ENCODE peak calls at places on chromosomes 7 and 10, in ten cellular contexts. E is HFFc6, W is H9, T is GM10248, X is cardiac muscle cell, O is ovary, I is body of pancreas, S is thoracic aorta, Q is neural progenitor cell, R is nephron progenitor cell. B is an unnamed sample.

GRCh38 chr7:2299131-2299829 is 15.0 kb downstream of the SNX8 start:
- DNase-seq in R (no peak), X (no peak), E (peak), S (peak), I (peak), O (no peak), Q (no peak), T (peak), W (no peak), B (no peak)

GRCh38 chr7:10888861-10889260 is 84.8 kb upstream of the PHF14 start:
- DNase-seq in Q (no peak), I (no peak), S (no peak), W (no peak), R (no peak), E (no peak), X (no peak), T (peak), O (no peak), B (no peak)

GRCh38 chr7:3510101-3511020 is 209.3 kb downstream of the SDK1 start:
- DNase-seq in X (no peak), W (no peak), E (no peak), R (no peak), O (no peak), I (no peak), Q (no peak), T (no peak), S (no peak), B (no peak)

GRCh38 chr10:90111671-90112070 is 410.3 kb downstream of the KIF20B start:
- DNase-seq in R (no peak), E (no peak), S (no peak), Q (no peak), X (no peak), T (no peak), O (no peak), I (no peak), W (no peak), B (no peak)

GRCh38 chr10:133422821-133423771 is 1.3 kb downstream of the SPRN start:
- DNase-seq in I (no peak), R (peak), T (no peak), E (no peak), W (peak), Q (peak), X (peak), S (no peak), O (peak), B (no peak)

GRCh38 chr7:47198159-47198558 is 383.8 kb downstream of the TNS3 start:
- DNase-seq in Q (no peak), X (no peak), E (no peak), O (no peak), I (no peak), W (no peak), T (no peak), R (no peak), S (no peak), B (no peak)

GRCh38 chr10:90930971-90931841 is 10.3 kb upstream of the ANKRD1 start:
- DNase-seq in X (peak), E (peak), S (no peak), I (peak), R (peak), O (no peak), W (peak), Q (peak), T (no peak), B (no peak)

GRCh38 chr7:127594490-127594889 is 954 bp downstream of the FSCN3 start:
- DNase-seq in R (no peak), I (peak), X (no peak), W (no peak), T (no peak), O (no peak), E (no peak), Q (no peak), S (no peak), B (no peak)

DNA sequence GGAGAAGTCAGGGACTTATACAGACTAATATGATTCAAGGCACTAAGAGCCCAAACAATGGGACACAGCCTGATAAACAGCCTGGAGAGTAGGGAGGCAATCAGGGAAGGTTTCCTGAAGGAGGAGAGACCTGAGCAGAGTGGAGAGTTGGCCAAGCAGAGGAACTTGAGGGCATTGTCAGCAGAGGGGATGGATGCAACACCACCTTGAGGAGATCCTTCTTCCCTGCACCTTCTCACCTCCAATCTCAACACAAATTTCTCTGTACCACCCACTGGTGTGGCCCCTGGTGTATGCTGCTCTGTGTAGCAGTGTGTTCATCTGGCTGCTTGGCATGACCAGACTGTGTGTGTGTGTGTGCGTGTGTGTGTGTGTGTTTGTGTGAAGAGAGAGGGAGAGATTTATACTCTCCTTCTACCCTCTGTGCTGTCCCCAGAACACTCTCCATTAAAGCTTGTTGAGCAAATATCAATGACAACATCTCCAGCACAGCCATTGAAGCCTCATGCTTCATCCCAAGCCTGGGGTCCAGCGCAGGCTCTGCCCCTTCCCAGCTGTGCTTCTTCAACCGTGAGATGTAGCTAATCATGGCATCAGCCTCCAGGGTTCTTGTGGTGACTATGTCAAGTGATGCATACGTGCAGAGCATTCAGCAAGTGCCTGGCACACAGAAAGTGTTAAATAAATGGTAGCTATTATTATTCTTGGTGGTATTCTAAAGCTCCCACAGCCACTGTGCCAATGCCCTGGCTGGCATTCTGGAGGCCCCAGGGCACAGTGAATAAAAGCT is 146.3 kb downstream of the WDR11 start:
- DNase-seq in W (no peak), S (no peak), O (no peak), I (no peak), T (no peak), R (no peak), X (no peak), E (no peak), Q (peak), B (no peak)
- TF ChIP-seq CTCF in W (peak), S (no peak), O (no peak), I (no peak), T (no peak), R (no peak), X (no peak), E (no peak), Q (no peak), B (no peak)

GRCh38 chr7:129612112-129613015 is 844 bp downstream of the NRF1 start:
- DNase-seq in X (peak), E (peak), S (peak), R (no peak), I (peak), Q (peak), O (peak), T (no peak), W (no peak), B (peak)
- TF ChIP-seq CTCF in X (peak), E (peak), S (peak), R (peak), I (peak), Q (peak), O (peak), T (peak), W (peak), B (no peak)

GRCh38 chr10:74082319-74082718 is 68.3 kb downstream of the AP3M1 start:
- DNase-seq in T (no peak), E (no peak), S (no peak), I (no peak), Q (no peak), O (no peak), X (no peak), R (no peak), W (no peak), B (no peak)

GRCh38 chr10:74079914-74080590 is 70.6 kb downstream of the AP3M1 start:
- DNase-seq in X (no peak), T (no peak), I (no peak), R (no peak), E (no peak), O (no peak), Q (no peak), W (no peak), S (no peak), B (no peak)

GRCh38 chr10:74081192-74081803 is 69.3 kb downstream of the AP3M1 start:
- DNase-seq in E (peak), S (no peak), W (peak), R (peak), T (peak), O (no peak), I (peak), Q (peak), X (peak), B (no peak)

GRCh38 chr10:74083304-74083703 is 67.3 kb downstream of the AP3M1 start:
- DNase-seq in S (no peak), T (no peak), W (no peak), I (no peak), O (no peak), Q (no peak), E (no peak), X (no peak), R (no peak), B (no peak)

GRCh38 chr10:74081918-74082317 is 68.7 kb downstream of the AP3M1 start:
- DNase-seq in W (no peak), E (no peak), I (no peak), O (no peak), Q (no peak), X (no peak), R (no peak), S (no peak), T (no peak), B (no peak)
- TF ChIP-seq CTCF in W (no peak), E (no peak), I (no peak), O (no peak), Q (no peak), X (no peak), R (no peak), S (no peak), T (no peak), B (no peak)

GRCh38 chr10:95214369-95214768 is 20.3 kb downstream of the ACSM6 start:
- DNase-seq in S (no peak), Q (no peak), T (no peak), O (no peak), R (no peak), E (no peak), I (no peak), X (no peak), W (no peak), B (no peak)

GRCh38 chr10:95214793-95215192 is 20.8 kb downstream of the ACSM6 start:
- DNase-seq in O (no peak), T (no peak), S (no peak), R (no peak), I (no peak), Q (no peak), X (no peak), E (peak), W (no peak), B (no peak)

GRCh38 chr10:95211606-95212279 is 17.7 kb downstream of the ACSM6 start:
- DNase-seq in W (no peak), S (no peak), T (no peak), O (no peak), Q (no peak), E (no peak), R (no peak), X (no peak), I (no peak), B (no peak)

GRCh38 chr10:95209509-95210127 is 15.6 kb downstream of the ACSM6 start:
- DNase-seq in T (no peak), E (no peak), S (no peak), W (no peak), Q (no peak), I (no peak), R (no peak), X (no peak), O (no peak), B (no peak)

DNA sequence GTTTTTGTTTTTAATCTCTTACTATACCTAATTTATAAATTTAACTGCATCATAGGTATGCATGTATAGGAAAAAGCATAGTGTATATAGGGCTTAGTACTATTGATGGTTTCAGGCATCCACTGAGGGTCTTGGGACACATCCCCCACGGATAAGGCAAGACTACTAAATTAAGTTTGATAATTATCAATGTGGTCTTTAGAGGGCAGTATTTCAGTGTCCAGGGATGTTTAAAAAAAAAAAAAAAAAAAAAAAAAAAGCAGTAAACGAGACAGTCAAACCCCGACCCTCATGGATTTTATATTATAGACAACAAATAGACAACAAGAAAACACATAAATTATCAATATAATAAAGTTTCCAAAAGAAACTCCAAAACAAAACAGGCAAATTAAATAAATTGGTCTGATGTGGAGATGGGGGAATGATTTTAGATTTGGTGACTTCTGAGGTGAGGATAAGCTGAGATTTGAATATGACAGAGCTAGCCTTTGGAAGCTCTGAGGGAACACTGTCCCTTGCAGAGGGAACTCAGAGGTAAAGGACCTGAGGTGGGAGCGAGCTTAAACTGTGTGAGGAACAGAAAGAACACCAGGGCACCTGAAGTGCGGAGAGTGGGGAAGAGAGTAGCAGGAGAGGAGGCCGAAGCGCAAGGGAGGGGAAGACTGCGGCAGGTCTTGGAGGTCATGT is 14.8 kb downstream of the ACSM6 start:
- DNase-seq in T (no peak), X (peak), R (no peak), I (no peak), S (no peak), Q (no peak), O (no peak), E (no peak), W (peak), B (no peak)
- TF ChIP-seq CTCF in T (no peak), X (peak), R (peak), I (peak), S (peak), Q (peak), O (no peak), E (peak), W (peak), B (no peak)

DNA sequence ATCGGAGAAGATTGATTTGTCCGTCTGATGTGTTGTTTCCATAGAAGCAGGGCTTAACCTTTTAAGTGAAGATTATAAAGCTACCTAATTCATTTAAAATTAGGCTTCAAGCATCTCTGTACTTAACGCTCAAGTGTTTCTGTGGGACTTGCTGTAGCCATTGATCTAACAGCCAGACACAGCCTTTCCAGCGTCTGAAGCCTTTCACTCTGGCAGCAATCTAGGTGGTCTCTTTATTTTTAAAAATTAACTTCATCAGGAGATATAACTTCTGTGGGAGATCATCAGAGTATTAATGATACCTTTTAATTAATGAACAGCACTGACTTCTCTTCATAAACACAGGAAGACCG is 88.1 kb downstream of the BEND7 start:
- DNase-seq in S (no peak), R (no peak), T (no peak), W (no peak), O (no peak), Q (no peak), X (no peak), E (no peak), I (no peak), B (no peak)
- TF ChIP-seq CTCF in S (no peak), R (peak), T (no peak), W (no peak), O (no peak), Q (no peak), X (no peak), E (peak), I (no peak), B (no peak)

DNA sequence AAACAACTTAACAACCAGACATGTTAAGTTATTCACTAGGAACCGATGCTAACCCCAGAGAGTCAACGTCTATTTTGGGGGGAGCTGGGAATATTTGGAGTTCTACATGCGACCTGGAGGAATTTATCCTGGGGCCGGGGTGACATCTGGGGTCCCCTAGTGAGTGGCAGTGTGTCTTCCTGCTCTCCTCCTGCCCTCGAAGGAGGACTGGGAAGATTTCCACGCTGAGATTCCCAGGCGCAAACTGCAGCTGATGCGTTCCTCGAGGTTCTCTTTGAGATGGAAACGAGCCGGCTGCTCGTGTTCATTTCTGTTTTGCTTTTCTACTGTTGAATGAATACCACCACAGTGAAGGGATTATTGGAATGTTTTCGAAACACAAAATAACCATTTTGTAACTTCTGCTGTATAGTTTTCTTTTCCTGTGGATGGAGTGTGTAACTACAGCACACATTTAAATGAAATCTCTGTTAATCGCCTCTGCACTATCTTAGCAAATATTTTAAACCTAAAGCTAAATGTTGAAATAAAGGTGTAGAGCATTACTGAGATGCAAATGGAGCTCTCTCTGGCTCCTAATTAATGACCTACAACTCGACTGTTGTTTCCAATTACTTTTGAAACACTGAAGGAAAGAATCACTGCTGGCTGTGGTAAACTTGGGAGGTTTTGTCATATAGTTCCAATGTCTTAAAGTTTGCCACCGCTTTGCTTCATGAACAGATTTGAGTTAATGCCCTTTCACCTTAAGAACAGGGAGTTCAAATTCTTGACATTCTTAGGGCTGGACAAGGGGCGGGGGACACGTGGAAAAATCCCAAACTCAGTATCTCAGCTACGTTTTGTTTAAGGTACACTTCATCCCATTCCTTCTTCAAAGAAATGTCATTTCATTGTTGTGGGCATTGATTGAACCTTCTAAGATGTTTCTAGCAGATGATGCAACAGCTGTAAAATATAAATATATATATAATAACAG is 21.1 kb downstream of the GATA3 start:
- DNase-seq in T (no peak), E (no peak), X (no peak), W (no peak), S (no peak), Q (peak), I (no peak), O (no peak), R (no peak), B (no peak)
- TF ChIP-seq CTCF in T (no peak), E (peak), X (no peak), W (no peak), S (no peak), Q (no peak), I (no peak), O (no peak), R (no peak), B (no peak)

DNA sequence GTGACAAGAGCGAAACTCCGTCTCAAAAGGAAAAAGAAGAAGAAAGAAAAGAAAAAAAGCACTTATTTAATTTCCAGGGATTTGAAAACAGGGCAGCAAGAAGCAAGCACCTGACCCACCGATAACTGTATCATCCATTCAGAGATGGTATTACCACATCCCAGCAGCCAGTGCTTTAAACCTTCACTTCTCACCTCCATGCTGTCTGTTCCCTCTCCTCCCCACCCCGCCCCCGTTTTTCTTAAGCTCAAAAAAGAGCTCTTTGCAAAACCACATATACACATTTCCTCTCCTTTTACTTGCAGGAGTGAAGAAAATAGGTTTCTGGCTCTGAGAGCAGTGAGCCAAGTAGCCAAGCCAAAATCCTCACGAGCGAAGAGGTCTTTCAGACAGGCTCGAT is 2.2 kb downstream of the STOX1 start:
- DNase-seq in Q (no peak), R (no peak), O (no peak), S (no peak), W (no peak), E (no peak), T (no peak), I (no peak), X (no peak), B (no peak)
- TF ChIP-seq CTCF in Q (no peak), R (no peak), O (no peak), S (no peak), W (no peak), E (no peak), T (no peak), I (no peak), X (no peak), B (no peak)

DNA sequence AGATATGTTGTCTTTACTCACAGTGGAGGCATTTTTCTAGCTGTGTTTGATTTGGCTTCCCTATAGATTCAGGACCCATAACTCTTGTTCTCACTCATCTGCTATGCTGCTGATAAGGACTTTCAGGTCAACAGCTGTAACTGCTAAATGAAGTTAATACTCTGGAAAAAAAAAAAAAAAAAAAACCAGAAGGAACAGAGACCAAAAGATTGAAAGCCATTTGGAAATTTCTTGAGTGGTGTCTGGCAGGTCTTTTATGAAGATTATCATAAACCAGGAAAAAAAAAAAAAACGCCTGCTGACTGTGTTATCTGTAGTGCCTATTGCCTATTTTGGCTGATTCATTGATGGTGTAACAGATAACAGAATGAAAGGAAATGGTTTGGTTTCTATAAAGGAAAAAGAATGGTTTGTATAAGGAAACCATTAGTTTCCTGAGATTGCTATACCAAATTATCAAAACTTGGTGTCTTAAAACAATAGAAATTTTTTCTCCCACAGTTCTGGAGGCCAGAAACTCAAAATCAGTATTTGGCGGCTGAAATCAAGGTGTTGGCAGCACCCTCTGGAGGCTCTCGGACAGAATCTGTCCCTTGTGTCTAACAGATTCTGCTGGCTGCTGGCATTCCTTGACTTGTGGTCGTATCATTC is 60.5 kb upstream of the BET1 start:
- DNase-seq in W (no peak), Q (peak), R (no peak), X (no peak), O (no peak), I (no peak), S (no peak), T (no peak), E (peak), B (no peak)
- TF ChIP-seq CTCF in W (peak), Q (peak), R (no peak), X (no peak), O (no peak), I (no peak), S (no peak), T (no peak), E (no peak), B (no peak)